ENCODE peak calls at places on chromosomes 4 and X, in four cellular contexts. P, M, C and R are unnamed samples.
A peak's percentile ranks its signal among the peaks of the same experiment; 100 is the strongest.

GRCh38 chr4:81136161-81136910 is 78.7 kb downstream of the PRKG2 start:
- DNase-seq in C (no peak), P (peak; percentile 41), M (no peak), R (no peak)

GRCh38 chr4:42159271-42160001 is 7.0 kb upstream of the BEND4 start:
- DNase-seq in C (no peak), P (no peak), M (no peak), R (no peak)

GRCh38 chr4:175833574-175834350 is 21.7 kb upstream of the GPM6A start:
- DNase-seq in M (no peak), P (no peak), C (no peak), R (no peak)

GRCh38 chr4:133058701-133059100 is 90.4 kb upstream of the PCDH10 start:
- DNase-seq in P (no peak), C (peak; percentile 28), M (no peak), R (no peak)

GRCh38 chrX:53184836-53185235 is 40.2 kb downstream of the KDM5C start:
- DNase-seq in C (no peak), P (no peak), M (no peak), R (no peak)

GRCh38 chrX:41473936-41474725 is 27.0 kb downstream of the NYX start:
- DNase-seq in C (peak; percentile 43), M (no peak), P (no peak), R (no peak)

GRCh38 chr4:139523076-139523475 is 32.9 kb downstream of the SETD7 start:
- DNase-seq in C (no peak), M (no peak), P (no peak), R (no peak)

GRCh38 chr4:153537493-153537960 is 71.4 kb downstream of the TMEM131L start:
- DNase-seq in C (no peak), P (no peak), M (no peak), R (no peak)

GRCh38 chrX:131821945-131822622 is 201.0 kb upstream of the STK26 start:
- DNase-seq in P (peak; percentile 77), C (no peak), M (peak; percentile 85), R (peak; percentile 3)

GRCh38 chrX:10795721-10796120 is 175.3 kb upstream of the MID1 start:
- DNase-seq in M (no peak), C (no peak), P (no peak), R (no peak)

GRCh38 chr4:182263562-182263961 is 20.4 kb downstream of the TENM3 start:
- DNase-seq in M (no peak), P (no peak), C (no peak), R (no peak)
- H3K27ac ChIP-seq in M (no peak overlapping the region), P (no peak overlapping the region), C (no peak overlapping the region), R (no peak overlapping the region)

DNA sequence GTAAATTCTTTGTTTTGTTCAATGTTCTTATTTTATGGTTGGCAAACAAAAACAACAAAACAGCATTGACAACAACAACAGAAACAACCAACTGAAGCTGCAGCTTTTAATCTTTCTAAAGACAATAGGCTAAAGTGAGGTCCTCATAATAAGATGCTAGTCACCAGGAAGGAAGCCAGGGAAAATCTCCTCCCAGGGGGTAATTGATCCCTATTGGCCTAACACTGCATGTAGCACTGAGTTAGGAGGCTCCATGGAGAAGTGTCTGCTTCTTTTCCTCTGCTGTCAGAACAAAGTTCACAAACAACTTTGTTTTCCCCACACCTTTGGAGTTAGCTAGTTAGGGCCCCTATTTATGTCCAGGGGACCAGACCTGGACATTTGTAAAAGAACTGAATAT is 4.7 kb upstream of the LRAT start:
- DNase-seq in C (peak; percentile 39), P (no peak), M (no peak), R (no peak)
- H3K27ac ChIP-seq in C (no peak overlapping the region), P (no peak overlapping the region), M (no peak overlapping the region), R (no peak overlapping the region)

GRCh38 chr4:174398728-174399127 is 115.0 kb downstream of the CEP44 start:
- DNase-seq in P (no peak), C (no peak), M (no peak), R (no peak)

GRCh38 chr4:174396599-174396998 is 112.9 kb downstream of the CEP44 start:
- DNase-seq in C (no peak), P (no peak), M (no peak), R (no peak)

GRCh38 chr4:174389439-174389838 is 105.7 kb downstream of the CEP44 start:
- DNase-seq in C (no peak), M (no peak), P (no peak), R (no peak)

GRCh38 chr4:174394915-174395314 is 111.2 kb downstream of the CEP44 start:
- DNase-seq in C (no peak), P (no peak), M (no peak), R (no peak)
- H3K27ac ChIP-seq in C (no peak overlapping the region), P (peak overlapping the region; percentile 28), M (no peak overlapping the region), R (no peak overlapping the region)

GRCh38 chr4:137378393-137379290 is 153.7 kb downstream of the PCDH18 start:
- DNase-seq in C (no peak), M (no peak), P (no peak), R (no peak)
- H3K27ac ChIP-seq in C (no peak overlapping the region), M (no peak overlapping the region), P (no peak overlapping the region), R (no peak overlapping the region)

GRCh38 chr4:120055167-120055566 is 11.5 kb downstream of the MAD2L1 start:
- DNase-seq in C (no peak), P (no peak), M (no peak), R (no peak)

GRCh38 chr4:120053916-120054315 is 12.7 kb downstream of the MAD2L1 start:
- DNase-seq in M (no peak), P (no peak), C (no peak), R (no peak)

GRCh38 chr4:120055795-120056194 is 10.9 kb downstream of the MAD2L1 start:
- DNase-seq in C (no peak), P (no peak), M (no peak), R (no peak)

GRCh38 chr4:120049732-120050494 is 16.7 kb downstream of the MAD2L1 start:
- DNase-seq in M (peak; percentile 86), C (peak; percentile 81), P (peak; percentile 72), R (peak; percentile 71)

DNA sequence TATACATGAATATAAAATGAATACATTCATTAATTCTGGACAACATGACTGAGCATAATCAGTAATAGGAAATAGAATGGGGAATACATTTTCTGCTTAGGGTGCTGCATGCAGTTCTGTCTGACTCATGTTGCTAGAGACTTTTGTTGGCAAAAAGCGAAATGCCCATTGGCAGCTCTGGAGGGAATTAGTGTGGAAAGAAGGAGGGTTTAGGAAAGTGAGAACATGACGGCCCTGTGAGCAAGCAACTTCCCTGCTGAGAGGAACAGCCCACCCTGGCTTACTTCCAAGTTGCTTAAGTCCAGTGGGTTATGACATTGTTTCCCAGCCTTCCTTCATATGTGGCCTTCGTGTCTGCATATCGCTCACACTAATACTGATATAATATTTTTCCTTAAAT is 13.8 kb downstream of the MAD2L1 start:
- DNase-seq in C (no peak), M (peak; percentile 41), P (no peak), R (no peak)
- H3K27ac ChIP-seq in C (no peak overlapping the region), M (no peak overlapping the region), P (no peak overlapping the region), R (no peak overlapping the region)

GRCh38 chr4:98289375-98289774 is 28.2 kb downstream of the RAP1GDS1 start:
- DNase-seq in C (no peak), M (no peak), P (no peak), R (no peak)

GRCh38 chr4:98290511-98290910 is 29.3 kb downstream of the RAP1GDS1 start:
- DNase-seq in M (no peak), P (no peak), C (no peak), R (no peak)

GRCh38 chr4:98287328-98287727 is 26.1 kb downstream of the RAP1GDS1 start:
- DNase-seq in C (no peak), M (no peak), P (no peak), R (no peak)

GRCh38 chr4:98298022-98298421 is 36.8 kb downstream of the RAP1GDS1 start:
- DNase-seq in M (no peak), P (no peak), C (no peak), R (no peak)

GRCh38 chr4:98293089-98293887 is 32.1 kb downstream of the RAP1GDS1 start:
- DNase-seq in C (no peak), P (no peak), M (no peak), R (no peak)
- H3K27ac ChIP-seq in C (no peak overlapping the region), P (no peak overlapping the region), M (no peak overlapping the region), R (peak overlapping the region; percentile 82)

DNA sequence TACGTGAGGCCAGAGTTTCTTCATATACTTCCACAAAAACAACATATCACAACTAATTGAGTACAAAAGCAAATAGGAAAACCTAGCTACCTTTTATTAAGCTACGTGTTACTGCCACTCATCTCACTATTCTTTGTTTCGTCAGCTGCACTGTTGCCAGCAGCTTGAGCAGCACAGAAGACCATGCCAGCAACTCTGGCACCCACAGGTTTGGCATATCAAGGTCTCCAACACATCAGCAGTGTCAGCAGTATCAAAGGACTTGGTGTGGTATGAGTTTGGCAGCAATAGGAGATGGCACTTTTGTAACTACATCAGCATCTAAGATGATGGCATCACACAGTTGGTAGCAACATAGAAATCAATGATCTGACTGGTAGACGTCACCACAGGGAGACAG is 30.7 kb downstream of the CDKL2 start:
- DNase-seq in C (no peak), P (no peak), M (no peak), R (no peak)
- H3K27ac ChIP-seq in C (no peak overlapping the region), P (no peak overlapping the region), M (no peak overlapping the region), R (no peak overlapping the region)

DNA sequence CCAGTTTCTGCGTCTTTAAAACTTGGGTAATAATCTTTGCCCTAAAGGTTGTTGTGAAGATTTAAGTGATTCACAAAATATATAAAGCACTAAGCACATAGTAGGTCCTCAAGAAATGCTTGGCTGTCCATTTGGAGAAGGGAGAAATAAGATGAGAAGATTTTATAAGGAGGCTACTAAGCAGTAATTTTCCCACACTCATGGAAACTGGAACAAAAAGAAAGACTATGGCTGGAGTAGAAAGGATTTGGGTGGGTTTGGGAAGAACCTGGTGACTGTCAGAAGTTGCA is 47.0 kb downstream of the PRPS1 start:
- DNase-seq in M (no peak), P (no peak), C (no peak), R (no peak)
- H3K27ac ChIP-seq in M (peak overlapping the region; percentile 79), P (peak overlapping the region; percentile 94), C (no peak overlapping the region), R (no peak overlapping the region)

DNA sequence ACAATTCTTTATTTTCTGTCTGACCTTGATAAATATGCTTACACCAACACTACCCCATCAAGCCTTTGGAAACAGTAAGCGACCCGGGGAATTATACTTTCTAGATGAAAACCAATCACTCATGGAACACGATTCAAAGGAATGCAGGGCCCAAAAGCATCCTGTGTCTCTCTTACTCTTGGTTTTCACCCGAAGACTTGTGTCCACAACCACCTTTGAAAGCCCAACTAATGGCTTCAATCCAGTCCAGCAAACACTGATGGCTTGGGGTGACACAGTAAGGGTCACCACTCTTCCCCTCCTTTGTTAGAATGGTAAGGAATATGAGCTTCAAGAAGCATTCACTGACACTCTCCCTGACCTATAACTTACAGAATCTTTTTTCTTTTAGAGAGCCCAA is 1.6 kb downstream of the CBR4 start:
- DNase-seq in M (no peak), C (no peak), P (no peak), R (no peak)
- H3K27ac ChIP-seq in M (no peak overlapping the region), C (no peak overlapping the region), P (peak overlapping the region; percentile 88), R (no peak overlapping the region)

GRCh38 chr4:169015237-169015636 is 5.2 kb upstream of the CBR4 start:
- DNase-seq in P (peak; percentile 33), M (no peak), C (peak; percentile 35), R (no peak)
- H3K27ac ChIP-seq in P (peak overlapping the region; percentile 35), M (no peak overlapping the region), C (no peak overlapping the region), R (no peak overlapping the region)